ENCODE peak calls at places on chromosomes 11 and 22, in four cellular contexts. One of them, this sample, is unnamed.

GRCh38 chr11:33724644-33725035 is 11.6 kb downstream of the CD59 start:
- DNase-seq in kidney tubule cell: peak
- DNase-seq in immature natural killer cell: no peak
- DNase-seq in GM06990: no peak
- DNase-seq in this sample: no peak

GRCh38 chr11:21511835-21512440 is 680.9 kb upstream of the ANO5 start:
- DNase-seq in kidney tubule cell: peak
- DNase-seq in immature natural killer cell: no peak
- DNase-seq in GM06990: no peak
- DNase-seq in this sample: peak

GRCh38 chr22:40898850-40899357 is 37.0 kb upstream of the DNAJB7 start:
- DNase-seq in immature natural killer cell: peak
- DNase-seq in kidney tubule cell: peak
- DNase-seq in GM06990: peak
- DNase-seq in this sample: peak

GRCh38 chr11:69825037-69825834 is 6.0 kb upstream of the FGF3 start:
- DNase-seq in GM06990: no peak
- DNase-seq in kidney tubule cell: peak
- DNase-seq in immature natural killer cell: no peak
- DNase-seq in this sample: no peak

GRCh38 chr22:37991738-37992442 is 7.5 kb upstream of the SOX10 start:
- DNase-seq in kidney tubule cell: no peak
- DNase-seq in immature natural killer cell: no peak
- DNase-seq in GM06990: no peak
- DNase-seq in this sample: no peak

GRCh38 chr11:106399075-106399500 is 321.6 kb downstream of the AASDHPPT start:
- DNase-seq in GM06990: no peak
- DNase-seq in kidney tubule cell: peak
- DNase-seq in immature natural killer cell: no peak
- DNase-seq in this sample: no peak

GRCh38 chr11:132844956-132845355 is 687.3 kb downstream of the OPCML start:
- DNase-seq in immature natural killer cell: no peak
- DNase-seq in kidney tubule cell: peak
- DNase-seq in GM06990: no peak
- DNase-seq in this sample: no peak

GRCh38 chr22:29004647-29005371 is 56.8 kb downstream of the C22orf31 start:
- DNase-seq in GM06990: no peak
- DNase-seq in kidney tubule cell: peak
- DNase-seq in immature natural killer cell: no peak
- DNase-seq in this sample: no peak

GRCh38 chr11:27698872-27699241 is 1.4 kb downstream of the BDNF start:
- DNase-seq in immature natural killer cell: no peak
- DNase-seq in kidney tubule cell: peak
- DNase-seq in GM06990: peak
- DNase-seq in this sample: no peak

GRCh38 chr11:83006877-83007330 is 64.8 kb downstream of the RAB30 start:
- DNase-seq in immature natural killer cell: no peak
- DNase-seq in GM06990: peak
- DNase-seq in kidney tubule cell: peak
- DNase-seq in this sample: peak

GRCh38 chr11:101807521-101807920 is 107.3 kb upstream of the CEP126 start:
- DNase-seq in GM06990: no peak
- DNase-seq in kidney tubule cell: no peak
- DNase-seq in immature natural killer cell: no peak
- DNase-seq in this sample: no peak

GRCh38 chr11:104333977-104334376 is 170.0 kb upstream of the PDGFD start:
- DNase-seq in GM06990: no peak
- DNase-seq in immature natural killer cell: peak
- DNase-seq in kidney tubule cell: peak
- DNase-seq in this sample: no peak

GRCh38 chr11:77175869-77176539 is 48.0 kb downstream of the MYO7A start:
- DNase-seq in immature natural killer cell: no peak
- DNase-seq in kidney tubule cell: no peak
- DNase-seq in GM06990: no peak
- DNase-seq in this sample: no peak

GRCh38 chr22:25930710-25931353 is 188.8 kb downstream of the MYO18B start:
- DNase-seq in kidney tubule cell: no peak
- DNase-seq in immature natural killer cell: no peak
- DNase-seq in GM06990: no peak
- DNase-seq in this sample: no peak

GRCh38 chr22:20128619-20128901 is 3.0 kb upstream of the ZDHHC8 start:
- DNase-seq in immature natural killer cell: no peak
- DNase-seq in GM06990: no peak
- DNase-seq in kidney tubule cell: no peak
- DNase-seq in this sample: no peak

GRCh38 chr11:124301482-124301881 is 12.3 kb downstream of the OR8D1 start:
- DNase-seq in GM06990: no peak
- DNase-seq in immature natural killer cell: no peak
- DNase-seq in kidney tubule cell: no peak
- DNase-seq in this sample: no peak

GRCh38 chr22:46242023-46242422 is 8.1 kb downstream of the CDPF1 start:
- DNase-seq in immature natural killer cell: no peak
- DNase-seq in kidney tubule cell: no peak
- DNase-seq in GM06990: no peak
- DNase-seq in this sample: no peak

GRCh38 chr11:115439385-115439784 is 64.8 kb downstream of the CADM1 start:
- DNase-seq in GM06990: no peak
- DNase-seq in immature natural killer cell: no peak
- DNase-seq in kidney tubule cell: peak
- DNase-seq in this sample: no peak

GRCh38 chr22:39996732-39997131 is 2.0 kb downstream of the FAM83F start:
- DNase-seq in GM06990: no peak
- DNase-seq in kidney tubule cell: peak
- DNase-seq in immature natural killer cell: no peak
- DNase-seq in this sample: no peak

GRCh38 chr22:27851974-27852713 is 50.6 kb upstream of the MN1 start:
- DNase-seq in GM06990: no peak
- DNase-seq in kidney tubule cell: no peak
- DNase-seq in immature natural killer cell: no peak
- DNase-seq in this sample: no peak

GRCh38 chr22:22818861-22819855 is 68.5 kb upstream of the IGLL5 start:
- DNase-seq in GM06990: peak
- DNase-seq in kidney tubule cell: no peak
- DNase-seq in immature natural killer cell: peak
- DNase-seq in this sample: peak

GRCh38 chr11:117218133-117218915 is 13.5 kb downstream of the PCSK7 start:
- DNase-seq in kidney tubule cell: no peak
- DNase-seq in GM06990: no peak
- DNase-seq in immature natural killer cell: no peak
- DNase-seq in this sample: no peak